ENCODE peak calls at places on chromosomes 3 and 15, in nine cellular contexts. F is adipocyte; A is stimulated activated CD4-positive, alpha-beta T cell treated with anti-CD3 and anti-CD28 coated beads, Interleukin-4, amount 100 ng/mL, for 24 hours; P is heart left ventricle; J is RPMI7951; O is CD4-positive, CD25-positive, alpha-beta regulatory T cell; V is fibroblast of pulmonary artery; G is T1000; S is EL. R is an unnamed sample.

GRCh38 chr15:44394062-44394461 is 33.4 kb upstream of the CTDSPL2 start:
- DNase-seq in F (peak), A (no peak), P (no peak), J (no peak), O (no peak), V (peak), G (no peak), S (no peak), R (no peak)

GRCh38 chr15:32053717-32054116 is 23.4 kb downstream of the CHRNA7 start:
- DNase-seq in F (no peak), A (no peak), P (no peak), J (no peak), O (no peak), V (no peak), G (no peak), S (no peak), R (no peak)

GRCh38 chr3:138842483-138843188 is 7.9 kb upstream of the PIK3CB start:
- DNase-seq in F (no peak), A (no peak), P (no peak), J (no peak), O (no peak), V (no peak), G (no peak), S (no peak), R (no peak)

GRCh38 chr3:88123526-88123925 is 26.2 kb upstream of the C3orf38 start:
- DNase-seq in F (no peak), A (no peak), P (no peak), J (no peak), O (no peak), V (no peak), G (no peak), S (no peak), R (no peak)

GRCh38 chr15:98609144-98609852 is 39.0 kb upstream of the IGF1R start:
- DNase-seq in F (peak), A (no peak), P (no peak), J (peak), O (no peak), V (peak), G (peak), S (peak), R (no peak)

GRCh38 chr3:101131767-101132166 is 138.5 kb upstream of the ABI3BP start:
- DNase-seq in F (no peak), A (no peak), P (no peak), J (no peak), O (no peak), V (no peak), G (no peak), S (no peak), R (no peak)

GRCh38 chr3:116777181-116777840 is 67.7 kb downstream of the TUSC7 start:
- DNase-seq in F (no peak), A (no peak), P (no peak), J (no peak), O (no peak), V (no peak), G (no peak), S (peak), R (no peak)

GRCh38 chr15:57320543-57321220 is 55.6 kb upstream of the CGNL1 start:
- DNase-seq in F (peak), A (no peak), P (peak), J (no peak), O (no peak), V (peak), G (no peak), S (no peak), R (no peak)

GRCh38 chr3:109339714-109340648 is 2.6 kb upstream of the DPPA4 start:
- DNase-seq in F (no peak), A (no peak), P (no peak), J (no peak), O (no peak), V (no peak), G (no peak), S (no peak), R (no peak)

GRCh38 chr15:31554261-31554660 is 227.6 kb downstream of the KLF13 start:
- DNase-seq in F (peak), A (no peak), P (peak), J (peak), O (no peak), V (peak), G (no peak), S (peak), R (no peak)

GRCh38 chr3:22729981-22730380 is 473.1 kb upstream of the UBE2E2 start:
- DNase-seq in F (peak), A (no peak), P (no peak), J (no peak), O (no peak), V (peak), G (no peak), S (no peak), R (no peak)

GRCh38 chr3:45051685-45052084 is 25.6 kb downstream of the CLEC3B start:
- DNase-seq in F (no peak), A (no peak), P (no peak), J (no peak), O (no peak), V (no peak), G (no peak), S (no peak), R (no peak)

GRCh38 chr3:191470080-191470479 is 9.1 kb downstream of the PYDC2 start:
- DNase-seq in F (no peak), A (no peak), P (no peak), J (no peak), O (no peak), V (no peak), G (no peak), S (no peak), R (no peak)

GRCh38 chr3:151538706-151539403 is 78.0 kb upstream of the IGSF10 start:
- DNase-seq in F (no peak), A (no peak), P (no peak), J (no peak), O (no peak), V (no peak), G (no peak), S (no peak), R (no peak)

GRCh38 chr3:10205461-10206165 is 40.9 kb downstream of the IRAK2 start:
- DNase-seq in F (peak), A (no peak), P (no peak), J (peak), O (no peak), V (peak), G (peak), S (peak), R (no peak)

GRCh38 chr15:58590236-58590635 is 158.4 kb downstream of the LIPC start:
- DNase-seq in F (no peak), A (no peak), P (no peak), J (no peak), O (no peak), V (no peak), G (no peak), S (no peak), R (no peak)

GRCh38 chr3:61650276-61650675 is 88.9 kb downstream of the PTPRG start:
- DNase-seq in F (no peak), A (no peak), P (peak), J (peak), O (no peak), V (peak), G (no peak), S (peak), R (no peak)

GRCh38 chr3:11735638-11736037 is 91.9 kb upstream of the VGLL4 start:
- DNase-seq in F (no peak), A (no peak), P (no peak), J (no peak), O (no peak), V (no peak), G (no peak), S (no peak), R (no peak)

GRCh38 chr3:184334470-184335158 is 2.8 kb upstream of the FAM131A start:
- DNase-seq in F (peak), A (peak), P (no peak), J (peak), O (peak), V (peak), G (peak), S (peak), R (peak)

GRCh38 chr15:68244235-68244634 is 14.7 kb upstream of the CLN6 start:
- DNase-seq in F (no peak), A (no peak), P (no peak), J (no peak), O (no peak), V (no peak), G (no peak), S (no peak), R (no peak)

GRCh38 chr15:99707481-99708270 is 25.6 kb downstream of the LYSMD4 start:
- DNase-seq in F (peak), A (peak), P (no peak), J (peak), O (peak), V (no peak), G (no peak), S (peak), R (no peak)

GRCh38 chr3:45575491-45575923 is 19.0 kb upstream of the LIMD1 start:
- DNase-seq in F (peak), A (no peak), P (no peak), J (peak), O (no peak), V (peak), G (no peak), S (peak), R (no peak)

GRCh38 chr3:55620361-55621025 is 133.4 kb upstream of the WNT5A start:
- DNase-seq in F (peak), A (no peak), P (no peak), J (peak), O (no peak), V (no peak), G (no peak), S (peak), R (no peak)

GRCh38 chr3:184756151-184756681 is 44.4 kb upstream of the MAGEF1 start:
- DNase-seq in F (no peak), A (no peak), P (no peak), J (no peak), O (no peak), V (no peak), G (no peak), S (no peak), R (no peak)

GRCh38 chr3:178117641-178118040 is 418.6 kb upstream of the KCNMB2 start:
- DNase-seq in F (no peak), A (no peak), P (no peak), J (no peak), O (no peak), V (no peak), G (no peak), S (peak), R (no peak)

GRCh38 chr3:197367081-197367780 is 68.8 kb upstream of the DLG1 start:
- DNase-seq in F (peak), A (no peak), P (no peak), J (peak), O (no peak), V (no peak), G (peak), S (peak), R (no peak)

GRCh38 chr3:46367811-46368210 is 2.9 kb upstream of the CCR5 start:
- DNase-seq in F (no peak), A (no peak), P (no peak), J (no peak), O (no peak), V (no peak), G (no peak), S (no peak), R (no peak)

R was measured in CD4-positive, alpha-beta memory T cell.